ENCODE peak calls at places on chromosomes 6 and 20, in nine cellular contexts. L is WERI-Rb-1; J is CD8-positive, alpha-beta T cell; F is occipital lobe; Z is stimulated activated CD4-positive, alpha-beta T cell treated with anti-CD3 and anti-CD28 coated beads, Interleukin-1b, Interleukin-23, amount 100 ng/mL, for 48 hours; P is adipocyte; N is C1 segment of cervical spinal cord; E is bronchial epithelial cell; I is GOT3. M is an unnamed sample.

GRCh38 chr6:44004136-44004535 is 123.1 kb downstream of the MRPL14 start:
- DNase-seq in L (peak), J (no peak), F (no peak), Z (no peak), P (no peak), N (no peak), E (no peak), I (no peak), M (no peak)

GRCh38 chr6:67345946-67346345 is 1289.1 kb upstream of the ADGRB3 start:
- DNase-seq in L (no peak), J (no peak), F (no peak), Z (no peak), P (no peak), N (no peak), E (peak), I (no peak), M (no peak)

GRCh38 chr6:33906413-33906812 is 102.6 kb upstream of the MLN start:
- DNase-seq in L (no peak), J (no peak), F (no peak), Z (no peak), P (no peak), N (no peak), E (peak), I (no peak), M (no peak)

GRCh38 chr20:40663991-40664880 is 24.8 kb downstream of the MAFB start:
- DNase-seq in L (no peak), J (no peak), F (no peak), Z (no peak), P (no peak), N (no peak), E (peak), I (no peak), M (no peak)

GRCh38 chr20:38094373-38094775 is 60.8 kb downstream of the RPRD1B start:
- DNase-seq in L (no peak), J (no peak), F (no peak), Z (peak), P (peak), N (no peak), E (peak), I (no peak), M (no peak)

GRCh38 chr20:59016795-59017492 is 2.3 kb upstream of the TUBB1 start:
- DNase-seq in L (no peak), J (no peak), F (no peak), Z (no peak), P (no peak), N (no peak), E (peak), I (no peak), M (no peak)

GRCh38 chr20:53934421-53935352 is 135.7 kb downstream of the BCAS1 start:
- DNase-seq in L (no peak), J (no peak), F (no peak), Z (peak), P (peak), N (no peak), E (peak), I (no peak), M (no peak)

GRCh38 chr6:138609801-138610430 is 110.6 kb upstream of the NHSL1 start:
- DNase-seq in L (no peak), J (no peak), F (no peak), Z (no peak), P (no peak), N (no peak), E (no peak), I (no peak), M (no peak)

GRCh38 chr20:45406260-45407066 is 1.6 kb upstream of the DBNDD2 start:
- DNase-seq in L (peak), J (peak), F (peak), Z (peak), P (peak), N (peak), E (peak), I (no peak), M (peak)

GRCh38 chr6:125020385-125020784 is 58.1 kb downstream of the RNF217 start:
- DNase-seq in L (no peak), J (no peak), F (no peak), Z (no peak), P (peak), N (no peak), E (no peak), I (no peak), M (no peak)

GRCh38 chr20:991850-992249 is 10.3 kb downstream of the RSPO4 start:
- DNase-seq in L (no peak), J (no peak), F (no peak), Z (no peak), P (no peak), N (no peak), E (no peak), I (no peak), M (no peak)

GRCh38 chr6:143155681-143156080 is 95.0 kb downstream of the AIG1 start:
- DNase-seq in L (no peak), J (no peak), F (no peak), Z (no peak), P (no peak), N (no peak), E (no peak), I (no peak), M (no peak)

GRCh38 chr20:63580796-63581461 is 6.9 kb upstream of the HELZ2 start:
- DNase-seq in L (peak), J (peak), F (no peak), Z (peak), P (no peak), N (no peak), E (peak), I (no peak), M (peak)

GRCh38 chr20:62814060-62814708 is 2.7 kb upstream of the COL9A3 start:
- DNase-seq in L (no peak), J (no peak), F (no peak), Z (no peak), P (no peak), N (no peak), E (no peak), I (no peak), M (no peak)

GRCh38 chr6:1757133-1757532 is 147.4 kb downstream of the FOXC1 start:
- DNase-seq in L (no peak), J (no peak), F (no peak), Z (no peak), P (no peak), N (no peak), E (no peak), I (no peak), M (no peak)

GRCh38 chr6:2763345-2763841 is 1.8 kb upstream of the WRNIP1 start:
- DNase-seq in L (no peak), J (no peak), F (no peak), Z (no peak), P (no peak), N (no peak), E (no peak), I (no peak), M (no peak)

GRCh38 chr6:15638373-15638772 is 24.5 kb downstream of the DTNBP1 start:
- DNase-seq in L (no peak), J (no peak), F (no peak), Z (no peak), P (no peak), N (no peak), E (no peak), I (no peak), M (no peak)

GRCh38 chr6:52788478-52788877 is 15.1 kb downstream of the GSTA1 start:
- DNase-seq in L (no peak), J (no peak), F (no peak), Z (no peak), P (no peak), N (no peak), E (no peak), I (no peak), M (peak)

GRCh38 chr6:42091718-42092023 is 41.3 kb downstream of the TAF8 start:
- DNase-seq in L (no peak), J (no peak), F (no peak), Z (no peak), P (no peak), N (no peak), E (no peak), I (no peak), M (no peak)

GRCh38 chr6:93624408-93624807 is 205.0 kb upstream of the EPHA7 start:
- DNase-seq in L (no peak), J (no peak), F (no peak), Z (no peak), P (no peak), N (peak), E (no peak), I (no peak), M (no peak)

GRCh38 chr20:17513956-17514355 is 17.2 kb downstream of the BFSP1 start:
- DNase-seq in L (no peak), J (no peak), F (no peak), Z (no peak), P (no peak), N (no peak), E (no peak), I (no peak), M (no peak)

GRCh38 chr20:17287503-17287902 is 60.7 kb downstream of the PCSK2 start:
- DNase-seq in L (peak), J (no peak), F (no peak), Z (no peak), P (no peak), N (no peak), E (no peak), I (no peak), M (no peak)

GRCh38 chr6:52877786-52878185 is 31.7 kb downstream of the GSTA3 start:
- DNase-seq in L (no peak), J (no peak), F (no peak), Z (no peak), P (no peak), N (no peak), E (no peak), I (no peak), M (no peak)

GRCh38 chr20:50671626-50672025 is 19.7 kb downstream of the RIPOR3 start:
- DNase-seq in L (no peak), J (no peak), F (no peak), Z (no peak), P (no peak), N (no peak), E (no peak), I (no peak), M (no peak)

GRCh38 chr6:139605350-139605749 is 230.9 kb upstream of the CITED2 start:
- DNase-seq in L (no peak), J (no peak), F (no peak), Z (no peak), P (no peak), N (no peak), E (peak), I (no peak), M (no peak)

GRCh38 chr6:36933102-36933501 is 21.4 kb upstream of the PI16 start:
- DNase-seq in L (no peak), J (no peak), F (no peak), Z (no peak), P (peak), N (no peak), E (peak), I (no peak), M (no peak)

GRCh38 chr6:13446371-13446770 is 41.0 kb downstream of the GFOD1 start:
- DNase-seq in L (peak), J (no peak), F (no peak), Z (no peak), P (no peak), N (no peak), E (no peak), I (no peak), M (no peak)

GRCh38 chr6:139853302-139853992 is 479.0 kb upstream of the CITED2 start:
- DNase-seq in L (no peak), J (no peak), F (no peak), Z (no peak), P (peak), N (no peak), E (no peak), I (no peak), M (no peak)

GRCh38 chr6:53112404-53112803 is 36.2 kb downstream of the GCM1 start:
- DNase-seq in L (no peak), J (no peak), F (no peak), Z (no peak), P (no peak), N (no peak), E (peak), I (no peak), M (no peak)

GRCh38 chr6:36387440-36388303 is at the start of gene ETV7:
- DNase-seq in L (no peak), J (peak), F (no peak), Z (peak), P (peak), N (no peak), E (no peak), I (no peak), M (peak)

GRCh38 chr6:3473773-3474172 is 16.9 kb upstream of the SLC22A23 start:
- DNase-seq in L (no peak), J (no peak), F (no peak), Z (no peak), P (no peak), N (no peak), E (no peak), I (no peak), M (no peak)

M was measured in nucleus accumbens.